ENCODE peak calls at places on chromosome 6, in ten cellular contexts. One of them, this sample, is unnamed.

GRCh38 chr6:31246051-31246495 is 25.8 kb downstream of the HLA-C start:
- DNase-seq in fibroblast of mammary gland: peak; percentile 82
- DNase-seq in body of pancreas: no peak
- DNase-seq in left lung: no peak
- DNase-seq in GM12864: no peak
- DNase-seq in tibial nerve: no peak
- DNase-seq in choroid plexus epithelial cell: peak; percentile 85
- DNase-seq in AG04450: peak; percentile 39
- DNase-seq in upper lobe of right lung: no peak
- DNase-seq in bronchial epithelial cell: peak; percentile 96
- DNase-seq in this sample: peak; percentile 51

GRCh38 chr6:129494099-129494498 is 215.9 kb downstream of the ARHGAP18 start:
- DNase-seq in fibroblast of mammary gland: peak; percentile 34
- DNase-seq in body of pancreas: no peak
- DNase-seq in left lung: no peak
- DNase-seq in GM12864: no peak
- DNase-seq in tibial nerve: no peak
- DNase-seq in choroid plexus epithelial cell: peak; percentile 35
- DNase-seq in AG04450: no peak
- DNase-seq in upper lobe of right lung: no peak
- DNase-seq in bronchial epithelial cell: no peak
- DNase-seq in this sample: no peak

GRCh38 chr6:127933852-127934840 is 33.3 kb upstream of the THEMIS start:
- DNase-seq in fibroblast of mammary gland: no peak
- DNase-seq in body of pancreas: no peak
- DNase-seq in left lung: no peak
- DNase-seq in GM12864: no peak
- DNase-seq in tibial nerve: no peak
- DNase-seq in choroid plexus epithelial cell: no peak
- DNase-seq in AG04450: no peak
- DNase-seq in upper lobe of right lung: no peak
- DNase-seq in bronchial epithelial cell: no peak
- DNase-seq in this sample: no peak

GRCh38 chr6:163349001-163349680 is 65.4 kb upstream of the QKI start:
- DNase-seq in fibroblast of mammary gland: no peak
- DNase-seq in body of pancreas: no peak
- DNase-seq in left lung: no peak
- DNase-seq in GM12864: no peak
- DNase-seq in tibial nerve: peak; percentile 45
- DNase-seq in choroid plexus epithelial cell: no peak
- DNase-seq in AG04450: no peak
- DNase-seq in upper lobe of right lung: no peak
- DNase-seq in bronchial epithelial cell: no peak
- DNase-seq in this sample: no peak

GRCh38 chr6:78611097-78611625 is 256.2 kb upstream of the IRAK1BP1 start:
- DNase-seq in fibroblast of mammary gland: no peak
- DNase-seq in body of pancreas: no peak
- DNase-seq in left lung: no peak
- DNase-seq in GM12864: no peak
- DNase-seq in tibial nerve: no peak
- DNase-seq in choroid plexus epithelial cell: no peak
- DNase-seq in AG04450: no peak
- DNase-seq in upper lobe of right lung: no peak
- DNase-seq in bronchial epithelial cell: no peak
- DNase-seq in this sample: no peak

GRCh38 chr6:50449128-50449527 is 264.2 kb upstream of the TFAP2D start:
- DNase-seq in fibroblast of mammary gland: no peak
- DNase-seq in body of pancreas: no peak
- DNase-seq in left lung: no peak
- DNase-seq in GM12864: no peak
- DNase-seq in tibial nerve: no peak
- DNase-seq in choroid plexus epithelial cell: no peak
- DNase-seq in AG04450: no peak
- DNase-seq in upper lobe of right lung: no peak
- DNase-seq in bronchial epithelial cell: no peak
- DNase-seq in this sample: no peak

GRCh38 chr6:145044606-145045275 is 690.6 kb downstream of the EPM2A start:
- DNase-seq in fibroblast of mammary gland: peak; percentile 93
- DNase-seq in body of pancreas: no peak
- DNase-seq in left lung: no peak
- DNase-seq in GM12864: no peak
- DNase-seq in tibial nerve: no peak
- DNase-seq in choroid plexus epithelial cell: peak; percentile 84
- DNase-seq in AG04450: peak; percentile 49
- DNase-seq in upper lobe of right lung: no peak
- DNase-seq in bronchial epithelial cell: peak; percentile 54
- DNase-seq in this sample: peak; percentile 74

GRCh38 chr6:158056355-158056754 is 74.7 kb downstream of the SYNJ2 start:
- DNase-seq in fibroblast of mammary gland: no peak
- DNase-seq in body of pancreas: no peak
- DNase-seq in left lung: no peak
- DNase-seq in GM12864: no peak
- DNase-seq in tibial nerve: no peak
- DNase-seq in choroid plexus epithelial cell: no peak
- DNase-seq in AG04450: no peak
- DNase-seq in upper lobe of right lung: no peak
- DNase-seq in bronchial epithelial cell: no peak
- DNase-seq in this sample: no peak

GRCh38 chr6:145071836-145072235 is 663.5 kb downstream of the EPM2A start:
- DNase-seq in fibroblast of mammary gland: peak; percentile 84
- DNase-seq in body of pancreas: no peak
- DNase-seq in left lung: no peak
- DNase-seq in GM12864: no peak
- DNase-seq in tibial nerve: no peak
- DNase-seq in choroid plexus epithelial cell: peak; percentile 60
- DNase-seq in AG04450: peak; percentile 64
- DNase-seq in upper lobe of right lung: no peak
- DNase-seq in bronchial epithelial cell: peak; percentile 69
- DNase-seq in this sample: peak; percentile 10

GRCh38 chr6:41271901-41272395 is 14.5 kb downstream of the TREM1 start:
- DNase-seq in fibroblast of mammary gland: no peak
- DNase-seq in body of pancreas: no peak
- DNase-seq in left lung: peak; percentile 82
- DNase-seq in GM12864: no peak
- DNase-seq in tibial nerve: no peak
- DNase-seq in choroid plexus epithelial cell: no peak
- DNase-seq in AG04450: no peak
- DNase-seq in upper lobe of right lung: peak; percentile 83
- DNase-seq in bronchial epithelial cell: no peak
- DNase-seq in this sample: no peak

GRCh38 chr6:51414361-51414760 is 595.7 kb downstream of the TFAP2B start:
- DNase-seq in fibroblast of mammary gland: no peak
- DNase-seq in body of pancreas: no peak
- DNase-seq in left lung: no peak
- DNase-seq in GM12864: no peak
- DNase-seq in tibial nerve: no peak
- DNase-seq in choroid plexus epithelial cell: no peak
- DNase-seq in AG04450: no peak
- DNase-seq in upper lobe of right lung: no peak
- DNase-seq in bronchial epithelial cell: no peak
- DNase-seq in this sample: no peak

DNA sequence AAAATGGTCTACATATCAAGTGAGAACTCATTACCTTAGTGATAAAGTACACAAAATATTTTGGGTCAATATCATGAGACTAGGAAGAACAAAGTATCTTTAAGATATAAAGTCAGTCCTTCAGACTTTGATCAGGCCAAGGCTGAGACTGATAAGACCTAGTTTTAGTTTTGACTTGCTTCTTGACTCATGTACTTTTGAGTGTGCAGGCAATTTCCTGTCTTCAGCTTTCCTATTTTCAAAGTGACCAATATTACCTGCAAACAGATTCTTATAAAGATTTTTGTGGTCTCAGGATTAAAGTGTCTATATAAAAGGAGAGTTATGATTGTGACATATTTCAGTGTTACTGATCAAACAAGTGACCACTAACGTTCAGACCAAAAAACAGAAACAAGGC is 35.9 kb upstream of the AKIRIN2 start:
- DNase-seq in fibroblast of mammary gland: no peak
- DNase-seq in body of pancreas: no peak
- DNase-seq in left lung: no peak
- DNase-seq in GM12864: no peak
- DNase-seq in tibial nerve: no peak
- DNase-seq in choroid plexus epithelial cell: no peak
- DNase-seq in AG04450: no peak
- DNase-seq in upper lobe of right lung: no peak
- DNase-seq in bronchial epithelial cell: peak; percentile 52
- DNase-seq in this sample: no peak
- H3K4me3 ChIP-seq in fibroblast of mammary gland: no peak overlapping the region
- H3K4me3 ChIP-seq in body of pancreas: no peak overlapping the region
- H3K4me3 ChIP-seq in left lung: no peak overlapping the region
- H3K4me3 ChIP-seq in GM12864: no peak overlapping the region
- H3K4me3 ChIP-seq in tibial nerve: no peak overlapping the region
- H3K4me3 ChIP-seq in choroid plexus epithelial cell: no peak overlapping the region
- H3K4me3 ChIP-seq in AG04450: no peak overlapping the region
- H3K4me3 ChIP-seq in upper lobe of right lung: no peak overlapping the region
- H3K4me3 ChIP-seq in bronchial epithelial cell: no peak overlapping the region
- H3K4me3 ChIP-seq in this sample: no peak overlapping the region

GRCh38 chr6:53513519-53513966 is 31.4 kb downstream of the GCLC start:
- DNase-seq in fibroblast of mammary gland: no peak
- DNase-seq in body of pancreas: no peak
- DNase-seq in left lung: no peak
- DNase-seq in GM12864: no peak
- DNase-seq in tibial nerve: no peak
- DNase-seq in choroid plexus epithelial cell: no peak
- DNase-seq in AG04450: no peak
- DNase-seq in upper lobe of right lung: no peak
- DNase-seq in bronchial epithelial cell: no peak
- DNase-seq in this sample: no peak
- TF ChIP-seq CTCF in fibroblast of mammary gland: no peak
- TF ChIP-seq CTCF in body of pancreas: peak; percentile 43
- TF ChIP-seq CTCF in left lung: no peak
- TF ChIP-seq CTCF in GM12864: no peak
- TF ChIP-seq CTCF in tibial nerve: no peak
- TF ChIP-seq CTCF in choroid plexus epithelial cell: no peak
- TF ChIP-seq CTCF in AG04450: peak; percentile 30
- TF ChIP-seq CTCF in upper lobe of right lung: no peak
- TF ChIP-seq CTCF in bronchial epithelial cell: no peak
- TF ChIP-seq CTCF in this sample: no peak

GRCh38 chr6:87667032-87667431 is 35.0 kb downstream of the AKIRIN2 start:
- DNase-seq in fibroblast of mammary gland: no peak
- DNase-seq in body of pancreas: no peak
- DNase-seq in left lung: no peak
- DNase-seq in GM12864: no peak
- DNase-seq in tibial nerve: no peak
- DNase-seq in choroid plexus epithelial cell: no peak
- DNase-seq in AG04450: no peak
- DNase-seq in upper lobe of right lung: no peak
- DNase-seq in bronchial epithelial cell: no peak
- DNase-seq in this sample: no peak

GRCh38 chr6:87668006-87668405 is 34.0 kb downstream of the AKIRIN2 start:
- DNase-seq in fibroblast of mammary gland: no peak
- DNase-seq in body of pancreas: no peak
- DNase-seq in left lung: no peak
- DNase-seq in GM12864: no peak
- DNase-seq in tibial nerve: no peak
- DNase-seq in choroid plexus epithelial cell: no peak
- DNase-seq in AG04450: no peak
- DNase-seq in upper lobe of right lung: no peak
- DNase-seq in bronchial epithelial cell: no peak
- DNase-seq in this sample: no peak

GRCh38 chr6:87661503-87661902 is 40.5 kb downstream of the AKIRIN2 start:
- DNase-seq in fibroblast of mammary gland: peak; percentile 20
- DNase-seq in body of pancreas: no peak
- DNase-seq in left lung: no peak
- DNase-seq in GM12864: no peak
- DNase-seq in tibial nerve: no peak
- DNase-seq in choroid plexus epithelial cell: peak; percentile 39
- DNase-seq in AG04450: no peak
- DNase-seq in upper lobe of right lung: no peak
- DNase-seq in bronchial epithelial cell: no peak
- DNase-seq in this sample: no peak

GRCh38 chr6:87663434-87663833 is 38.6 kb downstream of the AKIRIN2 start:
- DNase-seq in fibroblast of mammary gland: no peak
- DNase-seq in body of pancreas: no peak
- DNase-seq in left lung: no peak
- DNase-seq in GM12864: no peak
- DNase-seq in tibial nerve: no peak
- DNase-seq in choroid plexus epithelial cell: no peak
- DNase-seq in AG04450: no peak
- DNase-seq in upper lobe of right lung: no peak
- DNase-seq in bronchial epithelial cell: no peak
- DNase-seq in this sample: no peak

GRCh38 chr6:87664943-87665342 is 37.1 kb downstream of the AKIRIN2 start:
- DNase-seq in fibroblast of mammary gland: no peak
- DNase-seq in body of pancreas: no peak
- DNase-seq in left lung: no peak
- DNase-seq in GM12864: no peak
- DNase-seq in tibial nerve: no peak
- DNase-seq in choroid plexus epithelial cell: no peak
- DNase-seq in AG04450: no peak
- DNase-seq in upper lobe of right lung: no peak
- DNase-seq in bronchial epithelial cell: no peak
- DNase-seq in this sample: no peak
- H3K4me3 ChIP-seq in fibroblast of mammary gland: no peak overlapping the region
- H3K4me3 ChIP-seq in body of pancreas: no peak overlapping the region
- H3K4me3 ChIP-seq in left lung: no peak overlapping the region
- H3K4me3 ChIP-seq in GM12864: no peak overlapping the region
- H3K4me3 ChIP-seq in tibial nerve: no peak overlapping the region
- H3K4me3 ChIP-seq in choroid plexus epithelial cell: no peak overlapping the region
- H3K4me3 ChIP-seq in AG04450: no peak overlapping the region
- H3K4me3 ChIP-seq in upper lobe of right lung: no peak overlapping the region
- H3K4me3 ChIP-seq in bronchial epithelial cell: no peak overlapping the region
- H3K4me3 ChIP-seq in this sample: no peak overlapping the region

GRCh38 chr6:68226460-68226859 is 408.6 kb upstream of the ADGRB3 start:
- DNase-seq in fibroblast of mammary gland: no peak
- DNase-seq in body of pancreas: no peak
- DNase-seq in left lung: no peak
- DNase-seq in GM12864: no peak
- DNase-seq in tibial nerve: no peak
- DNase-seq in choroid plexus epithelial cell: peak; percentile 49
- DNase-seq in AG04450: no peak
- DNase-seq in upper lobe of right lung: no peak
- DNase-seq in bronchial epithelial cell: peak; percentile 14
- DNase-seq in this sample: peak; percentile 41
- TF ChIP-seq CTCF in fibroblast of mammary gland: peak; percentile 21
- TF ChIP-seq CTCF in body of pancreas: no peak
- TF ChIP-seq CTCF in left lung: no peak
- TF ChIP-seq CTCF in GM12864: peak; percentile 30
- TF ChIP-seq CTCF in tibial nerve: peak; percentile 21
- TF ChIP-seq CTCF in choroid plexus epithelial cell: peak; percentile 60
- TF ChIP-seq CTCF in AG04450: peak; percentile 14
- TF ChIP-seq CTCF in upper lobe of right lung: peak; percentile 40
- TF ChIP-seq CTCF in bronchial epithelial cell: peak; percentile 39
- TF ChIP-seq CTCF in this sample: peak; percentile 49

GRCh38 chr6:148701393-148701774 is 45.4 kb upstream of the UST start:
- DNase-seq in fibroblast of mammary gland: no peak
- DNase-seq in body of pancreas: no peak
- DNase-seq in left lung: no peak
- DNase-seq in GM12864: no peak
- DNase-seq in tibial nerve: no peak
- DNase-seq in choroid plexus epithelial cell: no peak
- DNase-seq in AG04450: no peak
- DNase-seq in upper lobe of right lung: no peak
- DNase-seq in bronchial epithelial cell: no peak
- DNase-seq in this sample: no peak
- H3K4me3 ChIP-seq in fibroblast of mammary gland: no peak overlapping the region
- H3K4me3 ChIP-seq in body of pancreas: no peak overlapping the region
- H3K4me3 ChIP-seq in left lung: peak overlapping the region; percentile 33
- H3K4me3 ChIP-seq in GM12864: no peak overlapping the region
- H3K4me3 ChIP-seq in tibial nerve: peak overlapping the region; percentile 33
- H3K4me3 ChIP-seq in choroid plexus epithelial cell: peak overlapping the region; percentile 44
- H3K4me3 ChIP-seq in AG04450: no peak overlapping the region
- H3K4me3 ChIP-seq in upper lobe of right lung: peak overlapping the region; percentile 50
- H3K4me3 ChIP-seq in bronchial epithelial cell: no peak overlapping the region
- H3K4me3 ChIP-seq in this sample: peak overlapping the region; percentile 44

GRCh38 chr6:6788394-6789020 is 200.0 kb downstream of the LY86 start:
- DNase-seq in fibroblast of mammary gland: peak; percentile 29
- DNase-seq in body of pancreas: peak; percentile 40
- DNase-seq in left lung: no peak
- DNase-seq in GM12864: no peak
- DNase-seq in tibial nerve: no peak
- DNase-seq in choroid plexus epithelial cell: peak; percentile 54
- DNase-seq in AG04450: no peak
- DNase-seq in upper lobe of right lung: no peak
- DNase-seq in bronchial epithelial cell: peak; percentile 25
- DNase-seq in this sample: peak; percentile 24
- TF ChIP-seq CTCF in fibroblast of mammary gland: peak; percentile 62
- TF ChIP-seq CTCF in body of pancreas: peak; percentile 69
- TF ChIP-seq CTCF in left lung: peak; percentile 56
- TF ChIP-seq CTCF in GM12864: peak; percentile 94
- TF ChIP-seq CTCF in tibial nerve: no peak
- TF ChIP-seq CTCF in choroid plexus epithelial cell: peak; percentile 80
- TF ChIP-seq CTCF in AG04450: peak; percentile 38
- TF ChIP-seq CTCF in upper lobe of right lung: peak; percentile 62
- TF ChIP-seq CTCF in bronchial epithelial cell: peak; percentile 72
- TF ChIP-seq CTCF in this sample: peak; percentile 61